ENCODE peak calls at places on chromosome 5, in four cellular contexts. R is neuronal stem cell, F is H9, P is H1. T is an unnamed sample.

GRCh38 chr5:146962801-146963355 is 84.3 kb upstream of the PPP2R2B start:
- DNase-seq in R (no peak), P (no peak), F (no peak), T (peak; percentile 65)

GRCh38 chr5:41843456-41844112 is 26.6 kb downstream of the OXCT1 start:
- DNase-seq in P (no peak), R (peak; percentile 29), F (no peak), T (peak; percentile 65)

GRCh38 chr5:150347003-150347402 is 10.5 kb upstream of the TCOF1 start:
- DNase-seq in R (no peak), P (no peak), F (no peak), T (no peak)

GRCh38 chr5:44233691-44234090 is 155.5 kb downstream of the FGF10 start:
- DNase-seq in R (no peak), F (no peak), P (no peak), T (no peak)

GRCh38 chr5:132651838-132652476 is 6.0 kb upstream of the IL13 start:
- DNase-seq in R (no peak), P (peak; percentile 0), F (no peak), T (no peak)

GRCh38 chr5:73693573-73694061 is 67.6 kb downstream of the ARHGEF28 start:
- DNase-seq in R (no peak), P (no peak), F (no peak), T (peak; percentile 42)

GRCh38 chr5:101783241-101784095 is 512.6 kb downstream of the SLCO4C1 start:
- DNase-seq in P (no peak), F (no peak), R (no peak), T (peak; percentile 2)

GRCh38 chr5:102511666-102512065 is 12.9 kb upstream of the SLCO6A1 start:
- DNase-seq in R (no peak), P (no peak), F (no peak), T (peak; percentile 26)

GRCh38 chr5:72661405-72661804 is 154.2 kb upstream of the ZNF366 start:
- DNase-seq in R (no peak), P (no peak), F (no peak), T (peak; percentile 41)

GRCh38 chr5:149857499-149857898 is 87.1 kb downstream of the PDE6A start:
- DNase-seq in F (no peak), R (no peak), P (no peak), T (peak; percentile 27)

GRCh38 chr5:138275379-138275782 is 960 bp upstream of the GFRA3 start:
- DNase-seq in R (no peak), P (no peak), F (no peak), T (peak; percentile 9)

GRCh38 chr5:387491-388265 is 55.3 kb upstream of the EXOC3 start:
- DNase-seq in P (no peak), F (no peak), R (no peak), T (no peak)

GRCh38 chr5:134275822-134276221 is 49.9 kb upstream of the PPP2CA start:
- DNase-seq in P (no peak), F (no peak), R (no peak), T (peak; percentile 18)

GRCh38 chr5:14185336-14186131 is 42.4 kb downstream of the TRIO start:
- DNase-seq in P (no peak), R (no peak), F (no peak), T (peak; percentile 86)

GRCh38 chr5:122126711-122127385 is 2.5 kb upstream of the ZNF474 start:
- DNase-seq in F (no peak), R (no peak), P (no peak), T (no peak)

GRCh38 chr5:41721521-41721920 is 148.7 kb downstream of the OXCT1 start:
- DNase-seq in R (no peak), P (no peak), F (no peak), T (no peak)

GRCh38 chr5:154293219-154293618 is 102.7 kb downstream of the GALNT10 start:
- DNase-seq in F (no peak), R (no peak), P (no peak), T (no peak)

GRCh38 chr5:157961176-157961575 is 102.2 kb upstream of the CLINT1 start:
- DNase-seq in P (no peak), R (no peak), F (no peak), T (no peak)

GRCh38 chr5:67300321-67300720 is 103.7 kb upstream of the CD180 start:
- DNase-seq in F (no peak), P (no peak), R (no peak), T (peak; percentile 17)
- H4K91ac ChIP-seq in F (no peak overlapping the region), P (no peak overlapping the region), R (no peak overlapping the region), T (no peak overlapping the region)

DNA sequence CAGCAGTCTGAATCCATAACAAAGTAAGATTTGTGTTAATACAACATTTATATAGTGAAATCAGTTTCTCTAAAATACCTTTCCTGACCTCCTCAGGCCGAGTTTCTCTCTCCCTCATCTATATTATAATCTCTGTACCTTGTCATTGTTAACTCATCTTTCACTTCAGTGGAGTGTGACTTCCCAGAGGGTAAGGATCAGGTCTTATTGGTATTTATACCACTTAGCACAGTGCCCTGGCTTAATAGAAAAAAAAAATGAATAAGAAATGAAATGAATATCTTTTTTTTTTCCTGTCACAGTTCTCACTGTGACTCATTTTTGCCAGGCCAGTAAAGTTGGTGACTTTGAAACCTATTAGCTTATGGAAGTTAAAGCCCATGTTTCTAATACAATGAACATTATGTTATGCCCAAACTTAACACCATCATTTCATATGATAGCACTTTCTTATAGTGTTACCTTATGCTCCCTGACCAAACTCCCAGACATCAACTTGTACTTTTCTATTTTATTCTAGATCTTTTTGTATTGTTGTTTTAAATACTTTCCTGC is 90.1 kb downstream of the NR3C1 start:
- DNase-seq in P (no peak), R (no peak), F (no peak), T (peak; percentile 29)
- H3K4me1 ChIP-seq in P (no peaks in the 10 kb centered on the region), R (peaks cover 2% of the 10 kb centered on the region), F (no peaks in the 10 kb centered on the region), T (no peaks in the 10 kb centered on the region)

GRCh38 chr5:169164481-169164925 is 136.4 kb downstream of the SLIT3 start:
- DNase-seq in P (no peak), F (peak; percentile 48), R (peak; percentile 80), T (peak; percentile 14)
- H4K91ac ChIP-seq in P (no peak overlapping the region), F (no peak overlapping the region), R (no peak overlapping the region), T (no peak overlapping the region)

GRCh38 chr5:78501411-78502338 is 141.3 kb downstream of the SCAMP1 start:
- DNase-seq in R (no peak), F (no peak), P (peak; percentile 20), T (no peak)
- H3K4me1 ChIP-seq in R (peaks cover 4% of the 10 kb centered on the region), F (peaks cover 15% of the 10 kb centered on the region), P (peaks cover 12% of the 10 kb centered on the region), T (peaks cover 4% of the 10 kb centered on the region)

GRCh38 chr5:119365847-119366536 is 10.2 kb downstream of the TNFAIP8 start:
- DNase-seq in F (no peak), P (no peak), R (no peak), T (no peak)
- H4K91ac ChIP-seq in F (no peak overlapping the region), P (no peak overlapping the region), R (no peak overlapping the region), T (no peak overlapping the region)

DNA sequence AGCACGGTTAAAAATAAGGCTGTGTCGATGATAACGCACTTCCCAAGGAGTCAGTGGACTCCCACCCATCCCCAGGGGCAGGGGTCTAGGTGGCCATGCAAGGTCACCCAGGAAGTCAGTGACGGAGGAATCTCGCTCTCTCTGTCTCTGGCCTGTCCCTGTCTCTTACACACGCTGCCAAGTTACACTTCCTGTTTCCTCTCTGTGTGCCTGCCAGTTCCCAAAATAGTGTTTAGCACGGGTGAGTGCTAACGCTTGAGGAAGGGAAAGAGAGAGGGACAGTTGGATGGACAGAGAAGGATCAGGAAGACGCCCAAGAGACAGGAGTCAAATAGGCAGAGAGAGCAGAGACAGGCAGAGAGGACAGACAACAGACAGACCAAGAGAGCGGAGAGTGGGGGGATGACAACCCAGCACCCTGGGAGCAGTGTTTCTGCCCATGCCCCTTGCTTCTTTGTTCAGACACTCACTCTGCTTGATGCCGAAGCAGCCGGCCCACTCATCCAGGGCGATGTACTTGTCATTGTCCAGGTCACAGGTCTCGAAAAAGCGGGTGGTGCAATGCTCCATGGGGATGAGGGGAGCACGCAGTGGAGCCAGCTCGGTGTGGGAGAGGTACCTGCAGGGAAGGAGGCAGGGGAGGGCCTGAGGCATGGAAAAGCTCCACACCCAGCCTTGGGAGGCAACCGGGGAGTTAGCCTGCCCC is 22.9 kb downstream of the SPARC start:
- DNase-seq in P (no peak), R (no peak), F (no peak), T (no peak)
- H3K4me1 ChIP-seq in P (peaks cover 5% of the 10 kb centered on the region), R (no peaks in the 10 kb centered on the region), F (no peaks in the 10 kb centered on the region), T (peaks cover 27% of the 10 kb centered on the region)